ENCODE peak calls at places on chromosomes 5 and 9, in ten cellular contexts. L is fibroblast of lung; S is fibroblast of mammary gland; N is lower leg skin; U is nephron progenitor cell; A is tibial nerve; E is CD8-positive, alpha-beta T cell; C is lung; M is endothelial cell; H is AG04449. W is an unnamed sample.
A peak's percentile ranks its signal among the peaks of the same experiment; 100 is the strongest.

GRCh38 chr5:172437445-172438303 is 16.7 kb downstream of the SH3PXD2B start:
- DNase-seq in L (peak; percentile 93), S (peak; percentile 96), N (peak; percentile 69), U (no peak), A (peak; percentile 70), E (no peak), C (peak; percentile 75), M (no peak), H (peak; percentile 64), W (peak; percentile 63)

GRCh38 chr5:9722826-9723225 is 92.7 kb upstream of the TAS2R1 start:
- DNase-seq in L (no peak), S (no peak), N (no peak), U (no peak), A (no peak), E (no peak), C (no peak), M (no peak), H (no peak), W (no peak)

GRCh38 chr5:73448072-73448432 is 525 bp downstream of the FOXD1 start:
- DNase-seq in L (no peak), S (no peak), N (no peak), U (peak; percentile 55), A (no peak), E (peak; percentile 60), C (no peak), M (peak; percentile 22), H (no peak), W (no peak)

GRCh38 chr5:130978475-130978874 is 186.6 kb downstream of the HINT1 start:
- DNase-seq in L (peak; percentile 39), S (peak; percentile 46), N (no peak), U (no peak), A (no peak), E (no peak), C (no peak), M (no peak), H (peak; percentile 17), W (no peak)

GRCh38 chr9:126371007-126371870 is 44.6 kb downstream of the MVB12B start:
- DNase-seq in L (no peak), S (no peak), N (no peak), U (no peak), A (no peak), E (no peak), C (no peak), M (no peak), H (no peak), W (no peak)

GRCh38 chr5:35717718-35718117 is 100.1 kb downstream of the SPEF2 start:
- DNase-seq in L (no peak), S (no peak), N (no peak), U (no peak), A (no peak), E (no peak), C (no peak), M (no peak), H (no peak), W (no peak)

GRCh38 chr5:23084815-23085214 is 231.7 kb upstream of the CDH12 start:
- DNase-seq in L (no peak), S (no peak), N (no peak), U (no peak), A (no peak), E (no peak), C (no peak), M (no peak), H (no peak), W (no peak)

GRCh38 chr9:128731093-128731492 is 7.2 kb upstream of the ZDHHC12 start:
- DNase-seq in L (no peak), S (no peak), N (no peak), U (no peak), A (no peak), E (no peak), C (no peak), M (no peak), H (no peak), W (no peak)

GRCh38 chr5:10442581-10442980 is 902 bp downstream of the ROPN1L start:
- DNase-seq in L (no peak), S (peak; percentile 59), N (no peak), U (no peak), A (no peak), E (no peak), C (no peak), M (no peak), H (no peak), W (no peak)

GRCh38 chr9:13022756-13023155 is 247.9 kb downstream of the LURAP1L start:
- DNase-seq in L (peak; percentile 23), S (no peak), N (no peak), U (no peak), A (no peak), E (no peak), C (no peak), M (no peak), H (no peak), W (no peak)

GRCh38 chr9:93818795-93819472 is 136.2 kb downstream of the BARX1 start:
- DNase-seq in L (no peak), S (no peak), N (no peak), U (no peak), A (no peak), E (peak; percentile 45), C (no peak), M (no peak), H (no peak), W (no peak)

GRCh38 chr5:30765227-30765626 is 428.3 kb upstream of the CDH6 start:
- DNase-seq in L (peak; percentile 81), S (no peak), N (no peak), U (no peak), A (no peak), E (no peak), C (no peak), M (no peak), H (no peak), W (no peak)

GRCh38 chr5:142969624-142970439 is 199.7 kb downstream of the ARHGAP26 start:
- DNase-seq in L (no peak), S (no peak), N (no peak), U (no peak), A (no peak), E (no peak), C (no peak), M (no peak), H (no peak), W (no peak)

DNA sequence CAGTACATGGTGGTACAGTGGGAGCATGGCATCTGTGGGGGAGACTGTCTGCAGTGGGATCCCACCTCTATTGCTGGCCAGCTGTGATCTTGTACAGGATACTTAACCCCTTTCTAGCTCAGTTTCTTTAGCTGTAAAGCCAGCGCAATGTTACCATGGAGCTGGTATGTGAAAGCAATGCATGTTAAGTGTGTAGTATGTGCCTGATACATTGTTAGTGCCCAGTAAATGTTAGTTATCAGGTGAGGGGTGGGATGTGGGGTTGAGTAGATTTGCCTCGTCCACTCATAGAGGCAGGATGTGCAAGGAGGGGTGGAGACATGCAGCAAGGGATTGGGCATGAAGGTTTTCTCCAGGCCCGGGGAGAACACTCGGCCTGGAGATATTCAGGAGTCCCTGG is 12.3 kb downstream of the ZBED3 start:
- DNase-seq in L (no peak), S (no peak), N (no peak), U (no peak), A (no peak), E (no peak), C (no peak), M (no peak), H (no peak), W (no peak)
- TF ChIP-seq CTCF in L (no peak), S (no peak), N (no peak), U (no peak), A (no peak), E (no peak), C (no peak), M (no peak), H (no peak), W (no peak)

DNA sequence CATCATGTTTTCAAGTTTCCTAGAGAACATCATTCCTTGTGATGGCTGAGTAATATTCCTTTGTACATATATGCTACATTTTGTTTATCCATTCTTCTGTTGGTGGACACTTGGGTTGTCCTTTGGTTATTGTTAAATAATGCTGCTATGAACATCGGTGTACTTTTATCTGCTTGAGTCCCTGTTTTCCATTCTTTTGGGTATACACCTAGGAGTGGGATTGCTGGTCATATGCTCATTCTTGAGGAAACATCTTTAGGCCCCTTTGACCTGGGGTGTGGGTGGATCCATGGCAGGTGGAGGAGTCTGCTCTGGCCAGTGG is 25.3 kb downstream of the GALNT12 start:
- DNase-seq in L (no peak), S (no peak), N (no peak), U (no peak), A (no peak), E (no peak), C (no peak), M (no peak), H (no peak), W (no peak)
- TF ChIP-seq CTCF in L (no peak), S (no peak), N (no peak), U (no peak), A (no peak), E (no peak), C (no peak), M (no peak), H (no peak), W (no peak)

GRCh38 chr9:6414291-6414690 is 1.3 kb downstream of the UHRF2 start:
- DNase-seq in L (peak; percentile 80), S (peak; percentile 33), N (no peak), U (peak; percentile 10), A (no peak), E (no peak), C (no peak), M (peak; percentile 7), H (peak; percentile 41), W (no peak)

GRCh38 chr9:6410653-6411052 is 2.3 kb upstream of the UHRF2 start:
- DNase-seq in L (no peak), S (no peak), N (no peak), U (no peak), A (no peak), E (no peak), C (no peak), M (no peak), H (no peak), W (no peak)

GRCh38 chr9:6415266-6415665 is 2.3 kb downstream of the UHRF2 start:
- DNase-seq in L (peak; percentile 25), S (peak; percentile 16), N (no peak), U (no peak), A (no peak), E (no peak), C (no peak), M (no peak), H (no peak), W (no peak)

GRCh38 chr9:6413365-6414263 is 615 bp downstream of the UHRF2 start:
- DNase-seq in L (no peak), S (peak; percentile 6), N (peak; percentile 25), U (no peak), A (peak; percentile 15), E (peak; percentile 65), C (peak; percentile 41), M (peak; percentile 43), H (no peak), W (peak; percentile 59)

GRCh38 chr9:6412572-6413364 is at the start of gene UHRF2:
- DNase-seq in L (peak; percentile 96), S (peak; percentile 96), N (peak; percentile 98), U (peak; percentile 96), A (peak; percentile 97), E (peak; percentile 99), C (peak; percentile 99), M (peak; percentile 98), H (peak; percentile 81), W (peak; percentile 87)
- TF ChIP-seq CTCF in L (no peak), S (no peak), N (no peak), U (no peak), A (no peak), E (no peak), C (no peak), M (no peak), H (no peak), W (no peak)

DNA sequence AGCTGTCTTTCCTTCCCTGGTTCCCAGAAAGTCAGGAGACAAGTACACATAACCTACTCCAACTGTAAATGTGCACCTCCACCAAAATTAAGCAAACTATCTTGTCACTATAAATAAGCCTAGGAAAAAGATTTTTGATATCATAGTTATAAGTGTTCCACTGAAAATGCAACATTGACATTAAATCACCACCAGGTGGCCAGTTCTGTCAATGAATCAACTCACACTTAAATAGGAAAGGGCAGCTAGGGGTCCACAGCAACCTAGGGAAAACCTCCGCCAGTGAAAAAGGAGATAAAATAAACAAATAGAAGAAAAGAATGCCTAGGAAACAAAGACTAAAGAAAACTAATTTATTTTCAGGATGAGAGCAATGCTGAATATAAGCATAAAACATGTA is 243.0 kb upstream of the PTPRD start:
- DNase-seq in L (no peak), S (peak; percentile 15), N (no peak), U (no peak), A (no peak), E (no peak), C (no peak), M (peak; percentile 17), H (no peak), W (no peak)
- TF ChIP-seq CTCF in L (peak; percentile 20), S (peak; percentile 33), N (no peak), U (peak; percentile 45), A (no peak), E (no peak), C (no peak), M (peak; percentile 81), H (no peak), W (peak; percentile 75)

W was measured in mesothelial cell of epicardium.